ENCODE peak calls at places on chromosomes 6 and 20, in seven cellular contexts. One of them, this sample, is unnamed.

GRCh38 chr6:25027221-25027916 is 91.6 kb upstream of the RIPOR2 start:
- DNase-seq in prostate gland: no peak
- DNase-seq in OCI-LY7: no peak
- DNase-seq in NCI-H1694 treated with DMSO at 0.1 percent for 48 hours: no peak
- DNase-seq in CD4-positive, CD25-positive, alpha-beta regulatory T cell: peak
- DNase-seq in activated T-cell treated with anti-CD3 and anti-CD28 coated beads, Interleukin-2, amount 50 U/mL, for 4 hours: peak
- DNase-seq in NCI-H748 treated with DMSO at 0.1 percent for 48 hours: no peak
- DNase-seq in this sample: no peak

GRCh38 chr6:1247058-1247457 is 64.8 kb upstream of the FOXQ1 start:
- DNase-seq in prostate gland: no peak
- DNase-seq in OCI-LY7: no peak
- DNase-seq in NCI-H1694 treated with DMSO at 0.1 percent for 48 hours: no peak
- DNase-seq in CD4-positive, CD25-positive, alpha-beta regulatory T cell: no peak
- DNase-seq in activated T-cell treated with anti-CD3 and anti-CD28 coated beads, Interleukin-2, amount 50 U/mL, for 4 hours: no peak
- DNase-seq in NCI-H748 treated with DMSO at 0.1 percent for 48 hours: no peak
- DNase-seq in this sample: no peak

GRCh38 chr6:3899970-3900439 is 50.8 kb downstream of the FAM50B start:
- DNase-seq in prostate gland: no peak
- DNase-seq in OCI-LY7: no peak
- DNase-seq in NCI-H1694 treated with DMSO at 0.1 percent for 48 hours: no peak
- DNase-seq in CD4-positive, CD25-positive, alpha-beta regulatory T cell: no peak
- DNase-seq in activated T-cell treated with anti-CD3 and anti-CD28 coated beads, Interleukin-2, amount 50 U/mL, for 4 hours: no peak
- DNase-seq in NCI-H748 treated with DMSO at 0.1 percent for 48 hours: no peak
- DNase-seq in this sample: no peak

GRCh38 chr6:130075879-130076278 is 57.5 kb downstream of the L3MBTL3 start:
- DNase-seq in prostate gland: no peak
- DNase-seq in OCI-LY7: no peak
- DNase-seq in NCI-H1694 treated with DMSO at 0.1 percent for 48 hours: no peak
- DNase-seq in CD4-positive, CD25-positive, alpha-beta regulatory T cell: no peak
- DNase-seq in activated T-cell treated with anti-CD3 and anti-CD28 coated beads, Interleukin-2, amount 50 U/mL, for 4 hours: no peak
- DNase-seq in NCI-H748 treated with DMSO at 0.1 percent for 48 hours: no peak
- DNase-seq in this sample: no peak

GRCh38 chr6:167689751-167690150 is 137.0 kb upstream of the AFDN start:
- DNase-seq in prostate gland: no peak
- DNase-seq in OCI-LY7: no peak
- DNase-seq in NCI-H1694 treated with DMSO at 0.1 percent for 48 hours: no peak
- DNase-seq in CD4-positive, CD25-positive, alpha-beta regulatory T cell: no peak
- DNase-seq in activated T-cell treated with anti-CD3 and anti-CD28 coated beads, Interleukin-2, amount 50 U/mL, for 4 hours: no peak
- DNase-seq in NCI-H748 treated with DMSO at 0.1 percent for 48 hours: no peak
- DNase-seq in this sample: no peak

GRCh38 chr6:10659697-10660348 is 34.6 kb downstream of the C6orf52 start:
- DNase-seq in prostate gland: no peak
- DNase-seq in OCI-LY7: no peak
- DNase-seq in NCI-H1694 treated with DMSO at 0.1 percent for 48 hours: no peak
- DNase-seq in CD4-positive, CD25-positive, alpha-beta regulatory T cell: no peak
- DNase-seq in activated T-cell treated with anti-CD3 and anti-CD28 coated beads, Interleukin-2, amount 50 U/mL, for 4 hours: no peak
- DNase-seq in NCI-H748 treated with DMSO at 0.1 percent for 48 hours: no peak
- DNase-seq in this sample: no peak

GRCh38 chr6:139904158-139904533 is 529.7 kb upstream of the CITED2 start:
- DNase-seq in prostate gland: no peak
- DNase-seq in OCI-LY7: no peak
- DNase-seq in NCI-H1694 treated with DMSO at 0.1 percent for 48 hours: no peak
- DNase-seq in CD4-positive, CD25-positive, alpha-beta regulatory T cell: no peak
- DNase-seq in activated T-cell treated with anti-CD3 and anti-CD28 coated beads, Interleukin-2, amount 50 U/mL, for 4 hours: no peak
- DNase-seq in NCI-H748 treated with DMSO at 0.1 percent for 48 hours: no peak
- DNase-seq in this sample: no peak

GRCh38 chr6:151350442-151351145 is 40.8 kb downstream of the ZBTB2 start:
- DNase-seq in prostate gland: no peak
- DNase-seq in OCI-LY7: no peak
- DNase-seq in NCI-H1694 treated with DMSO at 0.1 percent for 48 hours: no peak
- DNase-seq in CD4-positive, CD25-positive, alpha-beta regulatory T cell: no peak
- DNase-seq in activated T-cell treated with anti-CD3 and anti-CD28 coated beads, Interleukin-2, amount 50 U/mL, for 4 hours: no peak
- DNase-seq in NCI-H748 treated with DMSO at 0.1 percent for 48 hours: no peak
- DNase-seq in this sample: no peak

GRCh38 chr20:35404614-35405259 is 7.0 kb downstream of the UQCC1 start:
- DNase-seq in prostate gland: no peak
- DNase-seq in OCI-LY7: peak
- DNase-seq in NCI-H1694 treated with DMSO at 0.1 percent for 48 hours: no peak
- DNase-seq in CD4-positive, CD25-positive, alpha-beta regulatory T cell: peak
- DNase-seq in activated T-cell treated with anti-CD3 and anti-CD28 coated beads, Interleukin-2, amount 50 U/mL, for 4 hours: no peak
- DNase-seq in NCI-H748 treated with DMSO at 0.1 percent for 48 hours: no peak
- DNase-seq in this sample: no peak

GRCh38 chr6:689223-689622 is 3.7 kb downstream of the EXOC2 start:
- DNase-seq in prostate gland: no peak
- DNase-seq in OCI-LY7: no peak
- DNase-seq in NCI-H1694 treated with DMSO at 0.1 percent for 48 hours: no peak
- DNase-seq in CD4-positive, CD25-positive, alpha-beta regulatory T cell: no peak
- DNase-seq in activated T-cell treated with anti-CD3 and anti-CD28 coated beads, Interleukin-2, amount 50 U/mL, for 4 hours: no peak
- DNase-seq in NCI-H748 treated with DMSO at 0.1 percent for 48 hours: no peak
- DNase-seq in this sample: no peak

GRCh38 chr20:46573788-46574581 is 23.5 kb upstream of the OCSTAMP start:
- DNase-seq in prostate gland: no peak
- DNase-seq in OCI-LY7: no peak
- DNase-seq in NCI-H1694 treated with DMSO at 0.1 percent for 48 hours: no peak
- DNase-seq in CD4-positive, CD25-positive, alpha-beta regulatory T cell: no peak
- DNase-seq in activated T-cell treated with anti-CD3 and anti-CD28 coated beads, Interleukin-2, amount 50 U/mL, for 4 hours: no peak
- DNase-seq in NCI-H748 treated with DMSO at 0.1 percent for 48 hours: no peak
- DNase-seq in this sample: no peak

This sample was measured in right atrium auricular region.